ENCODE peak calls at places on chromosomes 7 and 10, in six cellular contexts. T is H7; M is fibroblast of lung; A is heart right ventricle; J is CD8-positive, alpha-beta memory T cell; C is PC-3. H is an unnamed sample.

GRCh38 chr7:107113866-107114265 is 54.9 kb upstream of the HBP1 start:
- DNase-seq in M (no peak), C (no peak), T (no peak), A (no peak), J (no peak), H (no peak)

GRCh38 chr7:145497911-145498525 is 618.6 kb upstream of the CNTNAP2 start:
- DNase-seq in T (no peak), J (no peak), C (peak; percentile 4), A (no peak), M (peak; percentile 82), H (no peak)

GRCh38 chr7:14687777-14688176 is 214.8 kb downstream of the DGKB start:
- DNase-seq in J (no peak), C (no peak), M (peak; percentile 15), T (no peak), A (no peak), H (no peak)

GRCh38 chr10:132374612-132375011 is 22.4 kb upstream of the PWWP2B start:
- DNase-seq in J (no peak), M (no peak), A (no peak), C (no peak), T (peak; percentile 50), H (peak; percentile 56)

GRCh38 chr10:25023278-25023677 is 6.9 kb downstream of the THNSL1 start:
- DNase-seq in J (no peak), M (no peak), A (no peak), C (no peak), T (no peak), H (no peak)

GRCh38 chr10:71850021-71850744 is 868 bp downstream of the PSAP start:
- DNase-seq in M (no peak), A (no peak), T (no peak), J (no peak), C (peak; percentile 30), H (no peak)

GRCh38 chr7:26398436-26399308 is 107.0 kb downstream of the SNX10 start:
- DNase-seq in J (no peak), T (peak; percentile 93), C (peak; percentile 70), M (peak; percentile 30), A (peak; percentile 53), H (peak; percentile 90)

GRCh38 chr10:123021517-123021916 is 12.7 kb downstream of the ACADSB start:
- DNase-seq in J (no peak), T (no peak), M (peak; percentile 24), C (no peak), A (no peak), H (no peak)

GRCh38 chr10:132610071-132610701 is 72.6 kb downstream of the INPP5A start:
- DNase-seq in T (peak; percentile 51), M (no peak), A (no peak), C (no peak), J (no peak), H (peak; percentile 54)

GRCh38 chr10:80473692-80474596 is 19.8 kb downstream of the TSPAN14 start:
- DNase-seq in C (no peak), J (no peak), M (peak; percentile 31), T (peak; percentile 53), A (no peak), H (no peak)

GRCh38 chr10:90204956-90205695 is 503.7 kb downstream of the KIF20B start:
- DNase-seq in T (no peak), C (peak; percentile 80), M (peak; percentile 85), A (no peak), J (no peak), H (no peak)

GRCh38 chr7:51242881-51243518 is 73.6 kb downstream of the COBL start:
- DNase-seq in M (no peak), C (no peak), J (no peak), T (no peak), A (no peak), H (no peak)

GRCh38 chr7:1811850-1812692 is 142.0 kb downstream of the ELFN1 start:
- DNase-seq in T (peak; percentile 94), J (no peak), M (no peak), C (peak; percentile 6), A (no peak), H (peak; percentile 55)

GRCh38 chr7:102089175-102090098 is 197.2 kb upstream of the SH2B2 start:
- DNase-seq in T (no peak), C (no peak), J (no peak), A (no peak), M (no peak), H (no peak)

GRCh38 chr10:127563718-127564553 is 14.8 kb downstream of the NPS start:
- DNase-seq in A (no peak), T (peak; percentile 60), M (no peak), J (no peak), C (peak; percentile 12), H (peak; percentile 79)

GRCh38 chr10:32132357-32132756 is 76.1 kb upstream of the KIF5B start:
- DNase-seq in A (no peak), T (peak; percentile 56), C (no peak), J (no peak), M (no peak), H (no peak)
- H3K4me3 ChIP-seq in A (no peak overlapping the region), T (no peak overlapping the region), C (no peak overlapping the region), J (no peak overlapping the region), M (no peak overlapping the region), H (no peak overlapping the region)

DNA sequence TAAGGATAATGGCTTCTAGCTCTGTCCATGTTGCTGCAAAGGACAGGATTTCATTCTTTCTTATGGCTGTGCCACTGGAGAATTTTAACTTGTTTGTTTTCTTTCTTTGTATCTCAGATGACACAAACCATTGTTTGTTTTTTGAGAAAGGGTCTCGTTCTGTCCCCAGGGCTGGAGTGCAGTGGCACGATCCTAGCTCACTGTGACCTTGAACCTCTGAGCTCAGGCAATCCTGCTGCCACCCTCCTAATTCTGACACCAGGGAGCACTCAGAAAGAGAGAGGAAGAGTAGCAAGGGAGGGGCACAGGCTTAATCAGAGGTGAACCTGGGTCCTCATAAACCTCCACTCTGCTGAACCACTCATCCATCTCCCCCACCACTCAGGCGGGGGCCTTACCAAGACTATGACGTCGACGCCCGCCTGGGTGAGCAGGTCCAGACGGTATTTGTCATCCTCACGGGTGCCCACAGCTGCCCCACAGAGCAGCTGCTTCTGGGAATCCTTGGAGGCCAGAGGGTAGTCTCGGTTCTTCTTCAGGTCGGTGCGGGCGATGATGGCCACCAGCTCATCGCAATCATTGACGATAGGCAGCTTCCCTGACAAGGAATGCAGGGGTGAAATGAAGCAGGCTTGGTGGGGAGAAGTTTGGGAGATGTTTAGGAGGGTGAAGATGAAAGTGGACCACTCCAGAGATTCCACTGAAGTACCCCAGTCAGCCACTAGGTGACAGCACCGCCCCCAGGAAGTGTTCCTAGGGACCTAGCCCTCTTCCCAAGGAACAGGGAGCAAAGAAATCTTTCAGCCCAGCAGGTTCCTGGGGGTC is 11.6 kb downstream of the IMPDH1 start:
- DNase-seq in M (peak; percentile 46), C (peak; percentile 65), T (peak; percentile 92), J (peak; percentile 27), A (peak; percentile 56), H (no peak)
- H3K36me3 ChIP-seq in M (peaks cover 36% of the 10 kb centered on the region), C (peaks cover 49% of the 10 kb centered on the region), T (peaks cover 2% of the 10 kb centered on the region), J (peaks cover 39% of the 10 kb centered on the region), A (no peaks in the 10 kb centered on the region), H (peaks cover 76% of the 10 kb centered on the region)

GRCh38 chr10:33341638-33342037 is 7.2 kb upstream of the NRP1 start:
- DNase-seq in M (peak; percentile 70), C (peak; percentile 96), A (no peak), J (no peak), T (no peak), H (no peak)
- H3K4me3 ChIP-seq in M (peak overlapping the region; percentile 20), C (peak overlapping the region; percentile 56), A (no peak overlapping the region), J (no peak overlapping the region), T (no peak overlapping the region), H (no peak overlapping the region)

GRCh38 chr7:668958-669357 is 57.5 kb upstream of the DNAAF5 start:
- DNase-seq in C (no peak), J (no peak), M (no peak), T (no peak), A (no peak), H (no peak)
- H3K36me3 ChIP-seq in C (no peaks in the 10 kb centered on the region), J (no peaks in the 10 kb centered on the region), M (no peaks in the 10 kb centered on the region), T (no peaks in the 10 kb centered on the region), A (no peaks in the 10 kb centered on the region), H (no peaks in the 10 kb centered on the region)

DNA sequence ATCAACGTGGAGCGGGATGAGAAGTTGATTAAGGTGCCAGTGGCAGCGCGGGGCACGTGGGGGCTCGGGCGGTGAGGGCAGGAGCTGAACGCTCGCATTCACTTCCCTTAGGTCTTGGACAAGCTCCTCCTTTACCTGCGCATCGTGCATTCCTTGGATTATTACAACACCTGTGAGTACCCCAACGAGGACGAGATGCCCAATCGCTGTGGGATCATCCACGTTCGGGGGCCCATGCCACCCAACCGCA is 2.7 kb downstream of the UFSP1 start:
- DNase-seq in M (no peak), C (no peak), A (no peak), T (peak; percentile 57), J (no peak), H (no peak)
- H3K4me3 ChIP-seq in M (no peak overlapping the region), C (no peak overlapping the region), A (no peak overlapping the region), T (no peak overlapping the region), J (peak overlapping the region; percentile 74), H (no peak overlapping the region)

GRCh38 chr10:18545626-18546025 is 105.8 kb downstream of the NSUN6 start:
- DNase-seq in C (no peak), T (no peak), J (no peak), A (no peak), M (peak; percentile 28), H (no peak)

GRCh38 chr10:18540195-18540594 is 111.2 kb downstream of the NSUN6 start:
- DNase-seq in M (no peak), T (no peak), A (no peak), J (no peak), C (no peak), H (no peak)

GRCh38 chr10:18539335-18539734 is 112.1 kb downstream of the NSUN6 start:
- DNase-seq in C (no peak), T (no peak), A (no peak), J (no peak), M (no peak), H (no peak)

DNA sequence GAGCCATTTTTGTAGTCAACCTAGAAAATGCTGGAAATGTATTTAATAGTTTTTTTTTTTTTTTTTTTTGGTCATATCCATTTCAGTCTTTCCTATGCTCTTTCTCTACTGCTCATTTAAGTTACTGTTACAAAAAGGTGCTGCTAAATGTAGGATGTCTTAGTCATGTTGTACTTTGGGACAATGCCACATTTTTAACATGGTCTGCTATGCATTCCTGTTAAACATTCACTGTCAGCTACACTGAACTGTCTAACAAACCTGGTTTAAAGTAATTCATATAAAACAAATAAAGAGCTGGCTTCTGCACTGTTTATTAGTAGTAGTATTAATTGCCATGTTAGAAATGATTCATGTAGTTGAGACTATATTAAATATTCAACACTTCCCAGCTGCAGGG is 108.6 kb downstream of the NSUN6 start:
- DNase-seq in C (no peak), T (no peak), M (peak; percentile 26), A (no peak), J (no peak), H (no peak)
- H3K36me3 ChIP-seq in C (no peaks in the 10 kb centered on the region), T (peaks cover 2% of the 10 kb centered on the region), M (no peaks in the 10 kb centered on the region), A (no peaks in the 10 kb centered on the region), J (no peaks in the 10 kb centered on the region), H (peaks cover 44% of the 10 kb centered on the region)

H was measured in upper lobe of right lung.